ENCODE peak calls at places on chromosomes 3 and 15, in six cellular contexts. One of them, this sample, is unnamed.

GRCh38 chr3:128278761-128279593 is 125.7 kb downstream of the EEFSEC start:
- DNase-seq in CD4-positive, alpha-beta memory T cell: no peak
- DNase-seq in tibial artery: peak; percentile 36
- DNase-seq in right lobe of liver: no peak
- DNase-seq in GM23248: peak; percentile 84
- DNase-seq in psoas muscle: peak; percentile 66
- DNase-seq in this sample: peak; percentile 40

GRCh38 chr15:86555939-86556725 is 476.5 kb downstream of the AGBL1 start:
- DNase-seq in CD4-positive, alpha-beta memory T cell: no peak
- DNase-seq in tibial artery: no peak
- DNase-seq in right lobe of liver: no peak
- DNase-seq in GM23248: no peak
- DNase-seq in psoas muscle: no peak
- DNase-seq in this sample: no peak

GRCh38 chr15:61315471-61315870 is 86.4 kb upstream of the RORA start:
- DNase-seq in CD4-positive, alpha-beta memory T cell: no peak
- DNase-seq in tibial artery: no peak
- DNase-seq in right lobe of liver: no peak
- DNase-seq in GM23248: no peak
- DNase-seq in psoas muscle: no peak
- DNase-seq in this sample: no peak

GRCh38 chr3:42653560-42654330 is at the start of gene ZBTB47:
- DNase-seq in CD4-positive, alpha-beta memory T cell: peak; percentile 11
- DNase-seq in tibial artery: peak; percentile 80
- DNase-seq in right lobe of liver: no peak
- DNase-seq in GM23248: peak; percentile 79
- DNase-seq in psoas muscle: peak; percentile 79
- DNase-seq in this sample: peak; percentile 52

GRCh38 chr3:121852256-121852655 is 17.2 kb downstream of the EAF2 start:
- DNase-seq in CD4-positive, alpha-beta memory T cell: no peak
- DNase-seq in tibial artery: no peak
- DNase-seq in right lobe of liver: no peak
- DNase-seq in GM23248: no peak
- DNase-seq in psoas muscle: no peak
- DNase-seq in this sample: no peak

GRCh38 chr3:125115640-125116039 is 59.8 kb upstream of the HEG1 start:
- DNase-seq in CD4-positive, alpha-beta memory T cell: no peak
- DNase-seq in tibial artery: no peak
- DNase-seq in right lobe of liver: no peak
- DNase-seq in GM23248: peak; percentile 83
- DNase-seq in psoas muscle: no peak
- DNase-seq in this sample: no peak

GRCh38 chr3:85821130-85821756 is 862.5 kb downstream of the CADM2 start:
- DNase-seq in CD4-positive, alpha-beta memory T cell: no peak
- DNase-seq in tibial artery: no peak
- DNase-seq in right lobe of liver: no peak
- DNase-seq in GM23248: peak; percentile 5
- DNase-seq in psoas muscle: no peak
- DNase-seq in this sample: peak; percentile 22

GRCh38 chr3:98744283-98744682 is 18.9 kb upstream of the ST3GAL6 start:
- DNase-seq in CD4-positive, alpha-beta memory T cell: no peak
- DNase-seq in tibial artery: no peak
- DNase-seq in right lobe of liver: no peak
- DNase-seq in GM23248: no peak
- DNase-seq in psoas muscle: no peak
- DNase-seq in this sample: no peak

GRCh38 chr3:32117324-32117723 is 10.9 kb downstream of the GPD1L start:
- DNase-seq in CD4-positive, alpha-beta memory T cell: no peak
- DNase-seq in tibial artery: no peak
- DNase-seq in right lobe of liver: no peak
- DNase-seq in GM23248: no peak
- DNase-seq in psoas muscle: no peak
- DNase-seq in this sample: no peak

GRCh38 chr3:5053021-5053831 is 68.9 kb upstream of the ARL8B start:
- DNase-seq in CD4-positive, alpha-beta memory T cell: no peak
- DNase-seq in tibial artery: no peak
- DNase-seq in right lobe of liver: peak; percentile 50
- DNase-seq in GM23248: peak; percentile 89
- DNase-seq in psoas muscle: no peak
- DNase-seq in this sample: no peak

GRCh38 chr3:130576571-130577266 is 59.7 kb downstream of the COL6A6 start:
- DNase-seq in CD4-positive, alpha-beta memory T cell: no peak
- DNase-seq in tibial artery: no peak
- DNase-seq in right lobe of liver: no peak
- DNase-seq in GM23248: peak; percentile 65
- DNase-seq in psoas muscle: no peak
- DNase-seq in this sample: no peak

GRCh38 chr3:116102037-116102436 is 343.2 kb downstream of the LSAMP start:
- DNase-seq in CD4-positive, alpha-beta memory T cell: no peak
- DNase-seq in tibial artery: no peak
- DNase-seq in right lobe of liver: no peak
- DNase-seq in GM23248: no peak
- DNase-seq in psoas muscle: no peak
- DNase-seq in this sample: no peak

GRCh38 chr15:100180921-100181320 is 160.9 kb downstream of the ADAMTS17 start:
- DNase-seq in CD4-positive, alpha-beta memory T cell: no peak
- DNase-seq in tibial artery: no peak
- DNase-seq in right lobe of liver: no peak
- DNase-seq in GM23248: no peak
- DNase-seq in psoas muscle: no peak
- DNase-seq in this sample: no peak

GRCh38 chr3:167839460-167839859 is 103.9 kb downstream of the SERPINI1 start:
- DNase-seq in CD4-positive, alpha-beta memory T cell: no peak
- DNase-seq in tibial artery: no peak
- DNase-seq in right lobe of liver: no peak
- DNase-seq in GM23248: no peak
- DNase-seq in psoas muscle: no peak
- DNase-seq in this sample: no peak
- H3K27me3 ChIP-seq in CD4-positive, alpha-beta memory T cell: no peaks in the 10 kb centered on the region
- H3K27me3 ChIP-seq in tibial artery: no peaks in the 10 kb centered on the region
- H3K27me3 ChIP-seq in right lobe of liver: no peaks in the 10 kb centered on the region
- H3K27me3 ChIP-seq in GM23248: no peaks in the 10 kb centered on the region
- H3K27me3 ChIP-seq in psoas muscle: no peaks in the 10 kb centered on the region
- H3K27me3 ChIP-seq in this sample: no peaks in the 10 kb centered on the region

GRCh38 chr15:41585140-41586047 is 26.4 kb downstream of the TYRO3 start:
- DNase-seq in CD4-positive, alpha-beta memory T cell: peak; percentile 25
- DNase-seq in tibial artery: no peak
- DNase-seq in right lobe of liver: peak; percentile 60
- DNase-seq in GM23248: peak; percentile 84
- DNase-seq in psoas muscle: peak; percentile 62
- DNase-seq in this sample: peak; percentile 48
- H3K4me3 ChIP-seq in CD4-positive, alpha-beta memory T cell: no peak overlapping the region
- H3K4me3 ChIP-seq in tibial artery: peak overlapping the region; percentile 57
- H3K4me3 ChIP-seq in right lobe of liver: peak overlapping the region; percentile 45
- H3K4me3 ChIP-seq in GM23248: peak overlapping the region; percentile 64
- H3K4me3 ChIP-seq in psoas muscle: peak overlapping the region; percentile 65
- H3K4me3 ChIP-seq in this sample: peak overlapping the region; percentile 46

GRCh38 chr3:61875073-61875472 is 313.7 kb downstream of the PTPRG start:
- DNase-seq in CD4-positive, alpha-beta memory T cell: no peak
- DNase-seq in tibial artery: no peak
- DNase-seq in right lobe of liver: no peak
- DNase-seq in GM23248: no peak
- DNase-seq in psoas muscle: no peak
- DNase-seq in this sample: no peak

GRCh38 chr3:61871646-61872045 is 310.3 kb downstream of the PTPRG start:
- DNase-seq in CD4-positive, alpha-beta memory T cell: no peak
- DNase-seq in tibial artery: no peak
- DNase-seq in right lobe of liver: no peak
- DNase-seq in GM23248: no peak
- DNase-seq in psoas muscle: no peak
- DNase-seq in this sample: no peak

GRCh38 chr3:61869378-61869777 is 308.0 kb downstream of the PTPRG start:
- DNase-seq in CD4-positive, alpha-beta memory T cell: no peak
- DNase-seq in tibial artery: no peak
- DNase-seq in right lobe of liver: no peak
- DNase-seq in GM23248: no peak
- DNase-seq in psoas muscle: no peak
- DNase-seq in this sample: no peak

GRCh38 chr3:61875488-61875887 is 314.1 kb downstream of the PTPRG start:
- DNase-seq in CD4-positive, alpha-beta memory T cell: no peak
- DNase-seq in tibial artery: no peak
- DNase-seq in right lobe of liver: no peak
- DNase-seq in GM23248: no peak
- DNase-seq in psoas muscle: no peak
- DNase-seq in this sample: no peak

GRCh38 chr3:61872077-61872706 is 310.8 kb downstream of the PTPRG start:
- DNase-seq in CD4-positive, alpha-beta memory T cell: no peak
- DNase-seq in tibial artery: no peak
- DNase-seq in right lobe of liver: no peak
- DNase-seq in GM23248: no peak
- DNase-seq in psoas muscle: no peak
- DNase-seq in this sample: no peak
- H3K4me1 ChIP-seq in CD4-positive, alpha-beta memory T cell: no peaks in the 10 kb centered on the region
- H3K4me1 ChIP-seq in tibial artery: peaks cover 4% of the 10 kb centered on the region
- H3K4me1 ChIP-seq in right lobe of liver: peaks cover 34% of the 10 kb centered on the region
- H3K4me1 ChIP-seq in GM23248: peaks cover 22% of the 10 kb centered on the region
- H3K4me1 ChIP-seq in psoas muscle: peaks cover 40% of the 10 kb centered on the region
- H3K4me1 ChIP-seq in this sample: peaks cover 5% of the 10 kb centered on the region

DNA sequence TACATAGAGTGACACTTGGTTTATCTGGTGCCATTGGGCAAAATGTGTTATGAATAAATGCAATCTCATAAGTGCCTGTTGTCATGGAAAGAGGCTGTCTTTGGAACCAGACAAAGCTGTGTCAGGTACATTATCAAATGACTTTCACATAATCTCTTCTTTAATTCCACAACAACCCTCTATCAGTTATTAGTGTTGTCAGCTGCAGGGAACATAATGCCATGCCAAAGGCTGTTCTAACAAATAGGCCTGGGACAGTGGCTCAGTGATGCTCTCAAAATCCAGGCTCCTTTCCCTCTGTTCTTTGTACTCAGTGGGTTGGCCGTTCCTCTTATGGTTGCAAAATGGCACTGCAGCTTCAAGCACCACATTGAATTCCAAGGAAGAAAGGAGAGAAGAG is 91.8 kb downstream of the ADAMTSL3 start:
- DNase-seq in CD4-positive, alpha-beta memory T cell: no peak
- DNase-seq in tibial artery: no peak
- DNase-seq in right lobe of liver: no peak
- DNase-seq in GM23248: no peak
- DNase-seq in psoas muscle: no peak
- DNase-seq in this sample: no peak
- H3K27me3 ChIP-seq in CD4-positive, alpha-beta memory T cell: no peaks in the 10 kb centered on the region
- H3K27me3 ChIP-seq in tibial artery: no peaks in the 10 kb centered on the region
- H3K27me3 ChIP-seq in right lobe of liver: no peaks in the 10 kb centered on the region
- H3K27me3 ChIP-seq in GM23248: peaks cover 6% of the 10 kb centered on the region
- H3K27me3 ChIP-seq in psoas muscle: no peaks in the 10 kb centered on the region
- H3K27me3 ChIP-seq in this sample: no peaks in the 10 kb centered on the region

GRCh38 chr3:166011771-166012170 is 174.5 kb upstream of the BCHE start:
- DNase-seq in CD4-positive, alpha-beta memory T cell: no peak
- DNase-seq in tibial artery: no peak
- DNase-seq in right lobe of liver: no peak
- DNase-seq in GM23248: no peak
- DNase-seq in psoas muscle: no peak
- DNase-seq in this sample: no peak
- H3K4me3 ChIP-seq in CD4-positive, alpha-beta memory T cell: no peak overlapping the region
- H3K4me3 ChIP-seq in tibial artery: no peak overlapping the region
- H3K4me3 ChIP-seq in right lobe of liver: no peak overlapping the region
- H3K4me3 ChIP-seq in GM23248: no peak overlapping the region
- H3K4me3 ChIP-seq in psoas muscle: no peak overlapping the region
- H3K4me3 ChIP-seq in this sample: no peak overlapping the region

GRCh38 chr15:93553167-93553566 is 464.2 kb upstream of the RGMA start:
- DNase-seq in CD4-positive, alpha-beta memory T cell: no peak
- DNase-seq in tibial artery: no peak
- DNase-seq in right lobe of liver: no peak
- DNase-seq in GM23248: no peak
- DNase-seq in psoas muscle: no peak
- DNase-seq in this sample: no peak
- H3K4me1 ChIP-seq in CD4-positive, alpha-beta memory T cell: no peaks in the 10 kb centered on the region
- H3K4me1 ChIP-seq in tibial artery: no peaks in the 10 kb centered on the region
- H3K4me1 ChIP-seq in right lobe of liver: no peaks in the 10 kb centered on the region
- H3K4me1 ChIP-seq in GM23248: no peaks in the 10 kb centered on the region
- H3K4me1 ChIP-seq in psoas muscle: no peaks in the 10 kb centered on the region
- H3K4me1 ChIP-seq in this sample: no peaks in the 10 kb centered on the region

This sample was measured in colonic mucosa.